ENCODE peak calls at places on chromosomes 6 and 20, in five cellular contexts. M is A549, Y is HepG2, T is GM12878, J is K562. Q is an unnamed sample.

GRCh38 chr6:13375360-13375878 is 47.1 kb upstream of the TBC1D7 start:
- DNase-seq in M (no peak), Y (no peak), T (peak), J (no peak), Q (no peak)

GRCh38 chr6:89589297-89590074 is 49.1 kb downstream of the LYRM2 start:
- DNase-seq in M (no peak), Y (no peak), T (no peak), J (no peak), Q (no peak)

GRCh38 chr6:111503194-111503593 is 20.2 kb upstream of the REV3L start:
- DNase-seq in M (no peak), Y (no peak), T (no peak), J (no peak), Q (no peak)

GRCh38 chr20:50711113-50711825 is 19.9 kb upstream of the RIPOR3 start:
- DNase-seq in M (no peak), Y (no peak), T (no peak), J (no peak), Q (no peak)

GRCh38 chr6:135165031-135165430 is 16.1 kb upstream of the MYB start:
- DNase-seq in M (no peak), Y (no peak), T (no peak), J (no peak), Q (no peak)

GRCh38 chr20:37326666-37327065 is 19.3 kb upstream of the SRC start:
- DNase-seq in M (no peak), Y (no peak), T (no peak), J (no peak), Q (no peak)

GRCh38 chr6:3568396-3569082 is 111.7 kb upstream of the SLC22A23 start:
- DNase-seq in M (peak), Y (peak), T (no peak), J (no peak), Q (no peak)

GRCh38 chr6:56370591-56371198 is 123.3 kb upstream of the COL21A1 start:
- DNase-seq in M (peak), Y (peak), T (peak), J (no peak), Q (peak)

GRCh38 chr6:16669227-16669626 is 92.0 kb downstream of the ATXN1 start:
- DNase-seq in M (peak), Y (peak), T (no peak), J (no peak), Q (peak)

GRCh38 chr6:146351018-146351417 is 192.6 kb upstream of the RAB32 start:
- DNase-seq in M (no peak), Y (no peak), T (no peak), J (no peak), Q (no peak)

GRCh38 chr6:146355521-146356100 is 188.0 kb upstream of the RAB32 start:
- DNase-seq in M (no peak), Y (no peak), T (no peak), J (no peak), Q (no peak)

GRCh38 chr6:146352163-146352562 is 191.5 kb upstream of the RAB32 start:
- DNase-seq in M (no peak), Y (no peak), T (no peak), J (no peak), Q (no peak)

GRCh38 chr6:146357578-146358340 is 185.9 kb upstream of the RAB32 start:
- DNase-seq in M (peak), Y (no peak), T (peak), J (no peak), Q (peak)

GRCh38 chr6:146354451-146354850 is 189.2 kb upstream of the RAB32 start:
- DNase-seq in M (peak), Y (no peak), T (no peak), J (no peak), Q (no peak)
- H3K4me3 ChIP-seq in M (no peak), Y (no peak), T (no peak), J (no peak), Q (no peak)

DNA sequence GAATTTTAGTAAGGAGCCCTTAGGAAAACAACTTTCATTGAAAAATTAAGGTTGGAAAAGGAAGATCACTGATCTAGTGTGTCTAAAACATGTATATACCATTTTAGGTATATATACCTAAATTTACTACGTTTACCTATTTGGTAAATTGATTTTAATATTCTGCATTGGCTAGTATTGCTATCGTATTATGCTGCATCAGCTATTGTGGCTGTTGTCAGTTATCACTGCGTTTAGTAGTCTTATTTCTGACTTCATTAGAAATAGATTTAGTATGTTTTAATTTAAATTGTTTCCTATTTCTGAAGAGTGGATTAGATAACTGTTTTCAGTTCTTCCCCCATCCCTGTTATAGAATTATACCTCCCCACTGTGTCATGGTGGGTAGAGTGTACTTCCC is 101.7 kb upstream of the ARG1 start:
- DNase-seq in M (no peak), Y (no peak), T (no peak), J (no peak), Q (no peak)
- TF ChIP-seq POLR2A in M (no peak), Y (no peak), T (no peak), J (no peak), Q (no peak)

GRCh38 chr20:39360029-39360620 is 398.0 kb downstream of the DHX35 start:
- DNase-seq in M (no peak), Y (no peak), T (no peak), J (no peak), Q (no peak)
- TF ChIP-seq MYC in M (no peak), Y (no peak), T (no peak), J (no peak), Q (no peak)

DNA sequence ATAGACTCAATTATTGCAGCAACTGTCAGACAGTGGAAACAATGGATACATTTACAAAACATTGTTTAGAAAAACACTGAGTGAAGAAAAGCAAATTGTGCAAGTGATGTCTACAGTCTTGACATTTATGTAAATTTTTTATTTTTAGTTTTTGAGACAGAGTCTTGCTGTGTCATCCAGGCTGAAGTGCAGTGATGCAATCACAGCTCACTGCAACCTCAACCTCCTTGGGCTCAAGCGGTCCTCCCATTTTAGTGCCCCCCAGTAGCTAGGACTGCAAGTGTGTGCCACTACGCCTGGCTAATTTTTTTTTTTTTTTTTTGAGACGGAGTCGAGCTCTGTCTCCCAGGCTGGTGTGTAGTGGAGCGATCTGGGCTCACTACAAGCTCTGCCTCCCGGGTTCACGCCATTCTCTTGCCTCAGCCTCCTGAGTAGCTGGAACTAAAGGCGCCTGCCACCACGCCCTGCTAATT is 9.7 kb downstream of the CNBD2 start:
- DNase-seq in M (no peak), Y (no peak), T (no peak), J (no peak), Q (peak)
- H3K4me3 ChIP-seq in M (no peak), Y (no peak), T (no peak), J (no peak), Q (no peak)

DNA sequence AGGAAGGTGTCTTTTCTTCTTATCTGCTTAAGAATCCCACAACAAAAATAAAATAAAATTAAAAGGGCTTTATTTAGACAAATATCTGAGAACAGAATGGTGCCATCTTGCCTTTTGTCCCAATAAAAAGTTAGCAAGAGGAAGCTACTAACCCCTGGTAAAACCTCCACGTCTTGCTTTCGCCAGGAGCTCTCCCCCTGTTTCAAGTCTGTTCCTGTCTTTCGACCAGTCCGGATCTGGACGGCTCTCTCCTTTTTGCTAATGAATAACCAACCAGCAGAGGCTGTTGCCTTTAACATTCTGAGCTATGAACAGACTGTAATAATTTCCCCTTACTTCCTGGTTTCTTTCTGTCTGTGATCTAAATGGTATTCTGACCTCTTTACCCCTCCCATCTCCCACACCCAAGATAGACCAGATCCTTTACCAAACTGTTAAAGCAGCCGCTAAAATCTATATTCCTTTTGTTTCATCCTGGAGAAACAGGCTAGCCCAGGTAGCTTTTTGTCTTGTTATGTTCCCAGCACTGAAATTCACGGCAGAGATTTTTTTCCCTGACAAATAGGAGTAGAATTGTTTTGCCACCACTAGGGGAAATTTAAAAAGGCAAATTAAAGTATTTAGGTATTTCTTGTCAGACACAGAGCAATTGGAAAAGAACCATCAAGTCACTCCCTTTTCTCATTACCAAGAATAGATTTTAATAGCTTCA is at the start of gene FRK:
- DNase-seq in M (peak), Y (peak), T (no peak), J (no peak), Q (no peak)
- TF ChIP-seq POLR2A in M (peak), Y (peak), T (no peak), J (no peak), Q (no peak)